ENCODE peak calls at places on chromosomes 7 and 10, in seven cellular contexts. H, O, T, E, Z, B and M are unnamed samples.

GRCh38 chr10:79399242-79399831 is 46.1 kb downstream of the ZCCHC24 start:
- DNase-seq in T (peak; percentile 68), O (no peak), E (peak; percentile 71), H (peak; percentile 95), B (peak; percentile 92), Z (peak; percentile 98), M (peak; percentile 94)

GRCh38 chr7:75985518-75986146 is 8.8 kb downstream of the TMEM120A start:
- DNase-seq in T (no peak), Z (peak; percentile 8), B (no peak), H (no peak), O (no peak), E (no peak), M (no peak)

GRCh38 chr7:69568266-69568665 is 30.0 kb upstream of the AUTS2 start:
- DNase-seq in H (peak; percentile 10), O (no peak), Z (no peak), B (no peak), E (no peak), T (no peak), M (no peak)

GRCh38 chr7:150939052-150939810 is 38.9 kb downstream of the KCNH2 start:
- DNase-seq in B (no peak), O (no peak), Z (no peak), E (no peak), T (no peak), H (no peak), M (no peak)

GRCh38 chr10:49200859-49201258 is 12.7 kb upstream of the TMEM273 start:
- DNase-seq in O (no peak), B (no peak), T (no peak), E (no peak), Z (no peak), H (no peak), M (no peak)

GRCh38 chr7:87147500-87147899 is 4.8 kb upstream of the DMTF1 start:
- DNase-seq in O (no peak), E (no peak), T (no peak), Z (no peak), B (no peak), H (no peak), M (no peak)

GRCh38 chr10:54368984-54369383 is 432.0 kb downstream of the PCDH15 start:
- DNase-seq in B (no peak), E (no peak), Z (no peak), O (no peak), H (no peak), T (no peak), M (no peak)

GRCh38 chr10:79052311-79053080 is 16.3 kb upstream of the ZMIZ1 start:
- DNase-seq in E (no peak), O (no peak), B (no peak), H (peak; percentile 23), Z (peak; percentile 25), T (no peak), M (no peak)

GRCh38 chr7:81583882-81584533 is 185.8 kb downstream of the HGF start:
- DNase-seq in E (no peak), B (no peak), T (no peak), O (no peak), H (peak; percentile 29), Z (peak; percentile 54), M (no peak)

GRCh38 chr10:18542832-18543231 is 108.6 kb downstream of the NSUN6 start:
- DNase-seq in B (peak; percentile 68), Z (peak; percentile 38), H (peak; percentile 69), O (peak; percentile 0), E (no peak), T (no peak), M (no peak)

GRCh38 chr10:123146013-123146891 is 1.7 kb upstream of the HMX2 start:
- DNase-seq in Z (no peak), E (no peak), H (no peak), O (peak; percentile 32), B (no peak), T (no peak), M (no peak)

GRCh38 chr10:47366056-47366631 is 17.9 kb downstream of the ZNF488 start:
- DNase-seq in Z (no peak), B (no peak), T (no peak), O (no peak), H (no peak), E (no peak), M (no peak)

GRCh38 chr10:26359670-26360069 is 78.5 kb upstream of the APBB1IP start:
- DNase-seq in E (no peak), B (no peak), H (no peak), O (no peak), T (no peak), Z (no peak), M (no peak)

GRCh38 chr7:90503379-90503778 is 33.9 kb downstream of the PTTG1IP2 start:
- DNase-seq in Z (no peak), E (no peak), O (no peak), H (no peak), T (no peak), B (no peak), M (no peak)

GRCh38 chr7:43879477-43879876 is 10.2 kb upstream of the MRPS24 start:
- DNase-seq in E (no peak), Z (peak; percentile 91), O (no peak), H (peak; percentile 81), T (no peak), B (peak; percentile 44), M (no peak)

GRCh38 chr10:25556457-25556856 is 377.6 kb upstream of the MYO3A start:
- DNase-seq in H (peak; percentile 98), B (no peak), T (no peak), O (no peak), Z (no peak), E (no peak), M (no peak)

GRCh38 chr10:62744136-62744535 is 60.4 kb upstream of the ADO start:
- DNase-seq in H (peak; percentile 42), E (no peak), Z (peak; percentile 72), B (no peak), O (no peak), T (no peak), M (no peak)

GRCh38 chr7:138126928-138127327 is 50.7 kb downstream of the AKR1D1 start:
- DNase-seq in E (no peak), Z (no peak), B (no peak), O (no peak), H (no peak), T (no peak), M (no peak)

GRCh38 chr7:75599244-75599771 is 107.2 kb downstream of the SPDYE5 start:
- DNase-seq in T (no peak), B (no peak), Z (no peak), E (no peak), H (no peak), O (no peak), M (no peak)

GRCh38 chr10:69093933-69094332 is 6.0 kb downstream of the SRGN start:
- DNase-seq in H (no peak), T (no peak), O (no peak), B (no peak), Z (peak; percentile 27), E (no peak), M (no peak)

GRCh38 chr10:124579003-124579384 is 117.4 kb downstream of the LHPP start:
- DNase-seq in E (no peak), T (no peak), Z (no peak), H (no peak), B (no peak), O (no peak), M (no peak)

GRCh38 chr7:134755422-134756022 is 23.9 kb upstream of the CALD1 start:
- DNase-seq in E (no peak), B (no peak), O (no peak), Z (peak; percentile 74), H (no peak), T (no peak), M (peak; percentile 83)

GRCh38 chr10:126062132-126063032 is 166.0 kb downstream of the FANK1 start:
- DNase-seq in B (peak; percentile 88), O (no peak), Z (peak; percentile 99), T (no peak), H (peak; percentile 99), E (peak; percentile 77), M (no peak)

GRCh38 chr7:125423444-125424155 is 494.0 kb upstream of the POT1 start:
- DNase-seq in B (no peak), H (peak; percentile 47), O (no peak), E (no peak), Z (no peak), T (no peak), M (no peak)

GRCh38 chr10:8050561-8051108 is 3.9 kb upstream of the GATA3 start:
- DNase-seq in B (no peak), H (no peak), O (no peak), T (no peak), E (no peak), Z (peak; percentile 54), M (no peak)

GRCh38 chr7:43591551-43592180 is 8.8 kb downstream of the STK17A start:
- DNase-seq in B (no peak), T (no peak), O (no peak), Z (peak; percentile 54), H (peak; percentile 55), E (no peak), M (no peak)

GRCh38 chr7:39091774-39092173 is 114.1 kb downstream of the POU6F2 start:
- DNase-seq in O (no peak), B (no peak), H (no peak), E (no peak), T (no peak), Z (no peak), M (no peak)

GRCh38 chr7:2112261-2113203 is 120.2 kb downstream of the MAD1L1 start:
- DNase-seq in E (no peak), T (no peak), Z (no peak), H (no peak), B (no peak), O (no peak), M (no peak)
- TF ChIP-seq CTCF in E (no peak), T (no peak), Z (no peak), H (no peak), B (no peak), O (no peak), M (no peak)

GRCh38 chr10:110499796-110500514 is 2.2 kb downstream of the DUSP5 start:
- DNase-seq in B (no peak), O (no peak), E (no peak), T (no peak), Z (no peak), H (no peak), M (no peak)
- TF ChIP-seq CTCF in B (no peak), O (no peak), E (no peak), T (no peak), Z (no peak), H (no peak), M (no peak)

GRCh38 chr7:68058014-68058413 is 1061.4 kb downstream of the TYW1 start:
- DNase-seq in E (no peak), B (no peak), H (no peak), Z (no peak), O (no peak), T (no peak), M (no peak)

GRCh38 chr7:68063171-68063570 is 1066.5 kb downstream of the TYW1 start:
- DNase-seq in O (no peak), Z (no peak), B (no peak), E (no peak), H (no peak), T (no peak), M (no peak)
- TF ChIP-seq CTCF in O (no peak), Z (no peak), B (no peak), E (no peak), H (peak; percentile 12), T (no peak), M (no peak)

DNA sequence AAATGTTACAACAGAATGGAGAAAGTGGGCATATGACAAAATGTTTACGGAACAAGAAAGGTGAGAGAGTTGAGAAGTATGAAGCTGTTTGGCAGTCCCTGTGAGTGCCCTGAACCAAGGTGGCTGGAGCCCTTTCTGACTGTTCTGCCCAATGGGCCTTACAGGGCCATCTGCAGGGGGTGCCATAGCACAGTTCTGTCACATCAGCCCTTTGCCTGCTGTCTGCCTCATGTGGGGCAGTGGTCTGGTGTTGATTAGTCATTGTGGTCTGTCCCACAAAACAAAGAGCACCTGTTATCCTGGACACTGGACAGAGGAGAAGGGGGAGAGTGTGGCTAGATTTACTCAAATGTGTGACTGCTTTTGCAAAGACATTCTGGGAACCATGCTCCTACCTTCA is 51.5 kb upstream of the OSBPL3 start:
- DNase-seq in T (no peak), Z (no peak), H (no peak), B (no peak), E (no peak), O (no peak), M (no peak)
- TF ChIP-seq CTCF in T (no peak), Z (no peak), H (no peak), B (no peak), E (no peak), O (no peak), M (no peak)